ENCODE peak calls at places on chromosomes 12 and 14, in seven cellular contexts. Y, Z, S, R, L, Q and H are unnamed samples.

GRCh38 chr12:52605542-52605941 is 4.3 kb upstream of the KRT72 start:
- DNase-seq in S (no peak), Z (no peak), Q (no peak), L (no peak), Y (peak), R (no peak), H (no peak)

GRCh38 chr14:99395904-99396530 is 84.6 kb downstream of the SETD3 start:
- DNase-seq in Y (peak), L (no peak), R (peak), Z (no peak), S (peak), Q (no peak), H (peak)

GRCh38 chr12:108696111-108696995 is 35.0 kb downstream of the CORO1C start:
- DNase-seq in Y (no peak), R (peak), S (peak), L (peak), Q (no peak), Z (peak), H (peak)

GRCh38 chr12:95990136-95990535 is 6.0 kb downstream of the HAL start:
- DNase-seq in S (no peak), Z (no peak), R (no peak), L (no peak), Y (peak), Q (no peak), H (no peak)

GRCh38 chr12:70598467-70599194 is 38.6 kb downstream of the PTPRB start:
- DNase-seq in S (no peak), L (no peak), R (no peak), Z (no peak), Y (no peak), Q (peak), H (no peak)

GRCh38 chr12:2406903-2407302 is 354.1 kb downstream of the CACNA1C start:
- DNase-seq in Z (no peak), R (no peak), Y (no peak), Q (no peak), L (no peak), S (no peak), H (no peak)

GRCh38 chr12:12265571-12266388 is 1.1 kb downstream of the LRP6 start:
- DNase-seq in R (peak), Q (no peak), S (peak), Y (peak), Z (no peak), L (no peak), H (no peak)

GRCh38 chr12:107027304-107028053 is 40.5 kb upstream of the MTERF2 start:
- DNase-seq in Y (no peak), S (peak), Q (no peak), L (peak), R (peak), Z (peak), H (peak)

GRCh38 chr12:112985655-112986290 is 7.5 kb downstream of the OAS2 start:
- DNase-seq in S (no peak), R (no peak), Z (no peak), L (no peak), Q (no peak), Y (no peak), H (no peak)

GRCh38 chr14:94384342-94384741 is 4.1 kb downstream of the SERPINA1 start:
- DNase-seq in Y (no peak), Z (no peak), Q (no peak), R (no peak), L (no peak), S (no peak), H (no peak)

GRCh38 chr12:120652671-120653435 is 12.4 kb downstream of the CABP1 start:
- DNase-seq in Q (no peak), S (no peak), Y (no peak), R (no peak), Z (no peak), L (no peak), H (no peak)

GRCh38 chr14:49687942-49688700 is at the start of gene POLE2:
- DNase-seq in Z (no peak), R (peak), L (no peak), Y (peak), S (peak), Q (peak), H (no peak)

GRCh38 chr12:89373772-89374572 is 21.7 kb upstream of the DUSP6 start:
- DNase-seq in R (peak), L (no peak), Z (peak), Y (no peak), Q (no peak), S (peak), H (no peak)

GRCh38 chr12:50923361-50924130 is 28.8 kb upstream of the HIGD1C start:
- DNase-seq in Z (no peak), R (no peak), Y (peak), L (no peak), S (peak), Q (no peak), H (no peak)

GRCh38 chr12:62618948-62619347 is 152.3 kb downstream of the MON2 start:
- DNase-seq in Y (no peak), L (no peak), S (no peak), Z (no peak), R (no peak), Q (no peak), H (no peak)

GRCh38 chr12:50764116-50764860 is 387 bp downstream of the ATF1 start:
- DNase-seq in S (peak), Y (peak), L (no peak), R (peak), Q (peak), Z (no peak), H (no peak)

GRCh38 chr12:91978143-91978542 is 167.5 kb downstream of the BTG1 start:
- DNase-seq in Z (no peak), Y (no peak), Q (no peak), L (no peak), R (peak), S (no peak), H (no peak)

GRCh38 chr12:120257041-120257821 is 8.3 kb downstream of the PXN start:
- DNase-seq in Z (peak), Y (peak), Q (no peak), R (peak), S (peak), L (peak), H (no peak)

GRCh38 chr12:121804417-121805111 is 755 bp downstream of the SETD1B start:
- DNase-seq in L (no peak), Q (peak), Y (peak), R (peak), S (no peak), Z (no peak), H (no peak)

GRCh38 chr12:113826805-113827204 is 139.3 kb downstream of the RBM19 start:
- DNase-seq in Z (no peak), Y (peak), S (no peak), Q (no peak), L (no peak), R (no peak), H (no peak)